ENCODE peak calls at places on chromosomes 4 and X, in seven cellular contexts. H is H9, A is mesenchymal stem cell, Z is IMR-90, O is neuronal stem cell, S is H1, W is trophoblast cell. F is an unnamed sample.

GRCh38 chrX:53281321-53281822 is at the start of gene IQSEC2:
- DNase-seq in H (peak), O (no peak), S (peak), A (peak), Z (peak), W (peak), F (peak)

GRCh38 chr4:17722361-17722710 is 59.1 kb downstream of the FAM184B start:
- DNase-seq in A (no peak), Z (no peak), W (no peak), O (no peak), H (no peak), S (peak), F (no peak)

GRCh38 chr4:137967480-137968190 is 274.5 kb downstream of the SLC7A11 start:
- DNase-seq in A (no peak), O (no peak), H (no peak), W (no peak), Z (peak), S (no peak), F (peak)

GRCh38 chr4:13088726-13089658 is 395.1 kb downstream of the RAB28 start:
- DNase-seq in H (no peak), O (no peak), Z (no peak), A (no peak), S (no peak), W (no peak), F (no peak)

GRCh38 chr4:172986114-172986513 is 182.5 kb upstream of the GALNT7 start:
- DNase-seq in W (no peak), Z (no peak), A (no peak), H (no peak), O (no peak), S (no peak), F (no peak)

GRCh38 chr4:139084425-139085093 is 69.0 kb downstream of the NOCT start:
- DNase-seq in H (no peak), O (no peak), S (no peak), W (no peak), Z (no peak), A (no peak), F (no peak)

GRCh38 chr4:130233377-130234047 is 1137.6 kb downstream of the C4orf33 start:
- DNase-seq in W (no peak), S (no peak), A (peak), H (no peak), O (no peak), Z (no peak), F (no peak)

GRCh38 chr4:41912546-41912945 is 22.7 kb upstream of the TMEM33 start:
- DNase-seq in O (no peak), Z (no peak), W (no peak), A (no peak), S (no peak), H (no peak), F (no peak)

GRCh38 chr4:101777431-101777830 is 13.1 kb upstream of the BANK1 start:
- DNase-seq in O (no peak), S (no peak), H (no peak), A (no peak), Z (no peak), W (no peak), F (no peak)

GRCh38 chr4:173345648-173346047 is 11.5 kb upstream of the HMGB2 start:
- DNase-seq in O (no peak), S (no peak), Z (no peak), W (no peak), H (no peak), A (no peak), F (no peak)

GRCh38 chr4:177532363-177532762 is 90.1 kb upstream of the AGA start:
- DNase-seq in S (no peak), W (no peak), O (no peak), H (no peak), Z (peak), A (no peak), F (no peak)

GRCh38 chr4:102420563-102421221 is 75.4 kb upstream of the SLC39A8 start:
- DNase-seq in A (peak), O (no peak), H (no peak), W (no peak), Z (peak), S (no peak), F (no peak)

GRCh38 chr4:42768125-42768748 is 111.3 kb upstream of the ATP8A1 start:
- DNase-seq in Z (no peak), W (no peak), O (no peak), A (no peak), H (peak), S (peak), F (peak)

GRCh38 chr4:40251366-40251765 is 54.5 kb downstream of the RHOH start:
- DNase-seq in O (no peak), H (no peak), Z (no peak), A (no peak), W (no peak), S (no peak), F (no peak)

GRCh38 chr4:79865253-79865652 is 207.8 kb downstream of the ANTXR2 start:
- DNase-seq in O (no peak), A (peak), H (no peak), Z (peak), W (no peak), S (no peak), F (peak)

GRCh38 chrX:69287025-69287540 is 121.8 kb upstream of the PJA1 start:
- DNase-seq in H (no peak), S (no peak), W (no peak), O (no peak), Z (no peak), A (no peak), F (no peak)

GRCh38 chr4:87128006-87128705 is 92.3 kb downstream of the KLHL8 start:
- DNase-seq in H (no peak), S (no peak), W (no peak), Z (peak), A (no peak), O (no peak), F (no peak)

GRCh38 chr4:86220137-86220536 is 139.7 kb downstream of the MAPK10 start:
- DNase-seq in A (peak), Z (peak), H (no peak), W (no peak), S (no peak), O (no peak), F (no peak)

GRCh38 chrX:24149346-24150050 is at the start of gene ZFX:
- DNase-seq in A (peak), O (peak), W (peak), Z (peak), H (peak), S (peak), F (peak)

GRCh38 chrX:103254171-103254824 is 657 bp downstream of the TCEAL8 start:
- DNase-seq in Z (peak), H (peak), O (peak), S (peak), A (peak), W (no peak), F (peak)

GRCh38 chr4:165489786-165490185 is 111.0 kb downstream of the CPE start:
- DNase-seq in Z (no peak), S (no peak), W (no peak), O (no peak), A (no peak), H (no peak), F (no peak)

GRCh38 chr4:37648084-37648817 is 37.9 kb downstream of the RELL1 start:
- DNase-seq in S (no peak), W (peak), H (peak), A (peak), O (no peak), Z (peak), F (peak)

GRCh38 chrX:65536291-65536690 is 1.7 kb upstream of the LAS1L start:
- DNase-seq in S (no peak), O (no peak), A (no peak), H (no peak), Z (no peak), W (no peak), F (no peak)

GRCh38 chr4:183906736-183907651 is 1.9 kb downstream of the STOX2 start:
- DNase-seq in O (peak), S (peak), W (no peak), Z (no peak), A (peak), H (peak), F (peak)

DNA sequence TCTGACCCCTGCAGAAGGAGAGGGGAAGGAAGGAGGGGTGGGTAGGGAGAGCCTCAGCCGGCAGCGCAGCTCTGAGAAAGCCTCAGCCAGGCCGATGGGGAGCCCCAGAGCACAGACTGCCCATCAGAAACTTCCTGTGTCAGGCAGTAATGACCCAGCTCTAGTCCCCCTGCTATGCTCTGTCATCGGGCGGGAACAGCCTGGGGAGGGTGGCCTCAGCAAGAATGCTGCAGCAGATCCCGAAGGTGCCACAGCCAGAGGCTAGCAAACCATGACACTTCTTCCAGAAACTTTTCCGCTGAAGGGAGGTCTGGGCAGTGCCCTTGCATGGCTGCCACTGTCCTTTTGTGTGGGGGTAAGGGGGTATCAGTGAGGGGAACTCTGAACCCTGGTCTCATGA is 279.0 kb downstream of the BCOR start:
- DNase-seq in S (no peak), A (no peak), H (no peak), W (no peak), Z (no peak), O (no peak), F (no peak)
- H2BK5ac ChIP-seq in S (peak), A (no peak), H (no peak), W (no peak), Z (no peak), O (no peak), F (no peak)

GRCh38 chr4:134215636-134216340 is 14.2 kb upstream of the PABPC4L start:
- DNase-seq in O (no peak), S (no peak), H (no peak), W (no peak), Z (peak), A (no peak), F (peak)

GRCh38 chr4:134219043-134219442 is 17.5 kb upstream of the PABPC4L start:
- DNase-seq in O (no peak), S (no peak), W (no peak), A (no peak), H (no peak), Z (no peak), F (no peak)

GRCh38 chr4:134216436-134216835 is 14.8 kb upstream of the PABPC4L start:
- DNase-seq in H (no peak), O (no peak), S (no peak), Z (peak), A (peak), W (peak), F (peak)
- H3K4me2 ChIP-seq in H (no peak), O (no peak), S (no peak), Z (no peak), A (no peak), W (no peak), F (no peak)

DNA sequence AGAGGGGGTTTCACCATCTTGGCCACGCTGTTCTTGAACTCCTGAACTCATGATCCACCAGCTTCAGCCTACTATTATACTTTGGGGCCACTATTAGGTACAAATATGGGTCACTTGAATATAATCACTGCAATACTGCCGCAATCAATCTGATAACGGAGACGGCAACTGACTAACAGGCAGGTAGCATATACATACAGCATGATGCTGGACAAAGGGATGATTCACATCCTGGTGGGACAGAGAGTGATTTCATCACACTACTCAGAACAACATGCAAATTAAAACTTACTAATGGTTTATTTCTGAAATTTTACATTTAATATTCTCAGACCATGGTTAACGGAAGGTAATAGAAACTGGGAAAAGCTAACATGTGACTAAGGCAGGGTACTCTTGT is 10.9 kb downstream of the LRBA start:
- DNase-seq in Z (peak), S (no peak), W (no peak), O (no peak), A (peak), H (no peak), F (no peak)
- H3K23ac ChIP-seq in Z (no peak), S (no peak), W (no peak), O (no peak), A (no peak), H (no peak), F (no peak)

DNA sequence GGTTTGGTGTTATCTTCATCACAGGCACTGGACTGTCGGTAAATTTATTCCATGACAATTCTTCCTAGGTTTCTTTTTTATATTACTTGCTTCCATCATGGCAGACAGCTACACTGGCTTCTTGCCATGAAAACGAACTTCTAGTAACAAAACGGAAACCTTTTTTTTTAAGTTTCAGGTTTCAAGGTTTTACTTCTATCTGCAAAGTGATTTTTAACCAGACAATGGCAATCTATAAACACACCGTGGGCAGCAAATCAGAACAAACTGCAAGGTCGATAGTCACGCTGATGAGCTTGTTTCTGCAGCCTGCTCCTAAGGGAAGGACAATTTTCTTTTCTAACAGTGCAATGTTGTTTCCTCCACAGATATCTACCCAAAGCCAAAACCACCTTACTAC is 29.9 kb downstream of the XG start:
- DNase-seq in W (no peak), Z (peak), H (no peak), S (no peak), A (no peak), O (no peak), F (no peak)
- H2BK5ac ChIP-seq in W (no peak), Z (no peak), H (no peak), S (peak), A (no peak), O (no peak), F (peak)

DNA sequence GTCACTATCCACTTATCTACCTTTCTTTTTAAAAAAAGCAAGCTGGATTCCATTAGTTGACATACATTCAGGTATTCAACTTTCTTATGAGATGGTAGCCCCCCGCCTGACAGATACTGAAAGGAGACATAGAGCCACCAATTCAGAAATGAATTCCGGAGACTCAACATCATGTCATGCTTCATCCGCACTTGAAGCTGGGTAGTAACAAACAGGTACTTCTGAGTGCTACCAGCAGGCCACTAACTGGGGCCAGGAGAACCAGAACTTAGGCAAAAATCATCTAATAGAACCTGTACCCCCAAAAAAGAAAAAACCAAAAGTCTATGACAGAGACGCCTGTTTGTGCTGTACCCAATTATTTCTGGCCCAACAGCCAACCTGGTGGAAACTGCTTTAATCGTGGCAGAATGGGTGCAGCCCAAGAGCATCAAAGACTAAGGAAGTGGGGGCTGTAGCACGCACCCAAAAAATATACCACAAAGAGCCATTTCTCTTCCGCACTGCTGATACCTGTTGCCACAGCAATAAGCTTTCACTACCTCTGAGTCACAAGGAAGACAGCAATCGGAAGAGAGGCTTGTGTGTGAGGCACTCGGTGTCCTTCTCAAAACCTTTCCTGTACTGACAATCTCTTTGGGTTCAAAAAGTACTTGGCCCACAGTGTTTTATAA is 84.8 kb downstream of the AFAP1 start:
- DNase-seq in W (no peak), O (no peak), Z (no peak), H (no peak), A (no peak), S (no peak), F (no peak)
- H3K4me2 ChIP-seq in W (no peak), O (no peak), Z (no peak), H (no peak), A (no peak), S (no peak), F (no peak)

GRCh38 chr4:14237911-14238310 is 610.4 kb upstream of the BOD1L1 start:
- DNase-seq in H (no peak), S (no peak), A (no peak), O (no peak), W (no peak), Z (no peak), F (no peak)

GRCh38 chr4:14236359-14236758 is 608.8 kb upstream of the BOD1L1 start:
- DNase-seq in H (no peak), O (no peak), Z (no peak), W (no peak), A (no peak), S (no peak), F (no peak)

GRCh38 chr4:14241574-14241973 is 614.0 kb upstream of the BOD1L1 start:
- DNase-seq in O (no peak), A (no peak), Z (no peak), H (no peak), S (no peak), W (no peak), F (no peak)
- H3K23ac ChIP-seq in O (no peak), A (no peak), Z (no peak), H (no peak), S (no peak), W (no peak), F (no peak)

GRCh38 chrX:17655232-17656034 is 81.9 kb upstream of the SCML1 start:
- DNase-seq in O (no peak), S (peak), A (no peak), W (no peak), Z (peak), H (peak), F (peak)
- H2BK5ac ChIP-seq in O (no peak), S (no peak), A (no peak), W (no peak), Z (no peak), H (no peak), F (no peak)

DNA sequence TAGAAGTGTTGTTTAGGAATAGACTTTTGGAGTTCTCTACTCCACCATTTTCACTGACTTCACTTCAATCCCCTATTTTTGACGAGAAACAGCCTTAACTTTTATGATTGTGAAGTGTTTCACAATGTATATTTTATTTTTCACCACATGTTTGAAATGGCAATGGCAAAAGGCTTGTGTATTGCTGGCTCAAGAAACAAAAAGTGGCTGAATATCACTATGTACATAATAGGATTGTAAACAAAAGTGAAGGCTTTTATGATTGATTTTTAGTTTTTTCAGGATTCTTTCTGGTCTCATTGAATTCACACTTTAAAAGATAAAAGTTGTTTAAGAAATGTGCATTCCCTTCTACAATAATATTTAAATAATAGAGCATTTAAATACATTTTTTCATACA is 18.2 kb downstream of the MAGEB5 start:
- DNase-seq in H (no peak), O (no peak), S (no peak), Z (no peak), A (no peak), W (no peak), F (no peak)
- H3K4me2 ChIP-seq in H (no peak), O (no peak), S (no peak), Z (no peak), A (no peak), W (no peak), F (no peak)

GRCh38 chr4:120877021-120877420 is 45.5 kb downstream of the PRDM5 start:
- DNase-seq in W (no peak), H (no peak), A (no peak), O (no peak), Z (no peak), S (no peak), F (no peak)

GRCh38 chr4:120873554-120873953 is 49.0 kb downstream of the PRDM5 start:
- DNase-seq in W (no peak), S (no peak), H (no peak), Z (no peak), A (no peak), O (no peak), F (no peak)

GRCh38 chr4:120870279-120870673 is 52.2 kb downstream of the PRDM5 start:
- DNase-seq in O (no peak), A (no peak), W (no peak), Z (no peak), S (no peak), H (peak), F (peak)

GRCh38 chr4:120871173-120871572 is 51.4 kb downstream of the PRDM5 start:
- DNase-seq in H (no peak), Z (no peak), A (no peak), W (no peak), S (no peak), O (no peak), F (no peak)

GRCh38 chr4:120874792-120875774 is 47.4 kb downstream of the PRDM5 start:
- DNase-seq in H (peak), Z (no peak), S (no peak), A (peak), O (no peak), W (no peak), F (peak)
- H3K23ac ChIP-seq in H (no peak), Z (no peak), S (no peak), A (no peak), O (no peak), W (no peak), F (no peak)